ENCODE peak calls at places on chromosomes 7 and 10, in seven cellular contexts. T, N, B, D, O, L and J are unnamed samples.

GRCh38 chr7:101608772-101609713 is 20.1 kb downstream of the MYL10 start:
- DNase-seq in T (no peak), N (no peak), B (no peak), D (no peak), O (no peak), L (no peak), J (peak)

GRCh38 chr7:45435846-45436245 is 138.3 kb upstream of the ADCY1 start:
- DNase-seq in T (peak), N (no peak), B (no peak), D (peak), O (no peak), L (no peak), J (no peak)

GRCh38 chr10:112235141-112235540 is 48.1 kb upstream of the TECTB start:
- DNase-seq in T (no peak), N (no peak), B (no peak), D (no peak), O (no peak), L (no peak), J (no peak)

GRCh38 chr10:73650537-73651331 is 5.1 kb downstream of the SYNPO2L start:
- DNase-seq in T (peak), N (no peak), B (no peak), D (peak), O (peak), L (no peak), J (no peak)

GRCh38 chr10:114256041-114256765 is 17.1 kb downstream of the VWA2 start:
- DNase-seq in T (no peak), N (no peak), B (no peak), D (no peak), O (no peak), L (no peak), J (no peak)

GRCh38 chr10:118799779-118800178 is 45.0 kb upstream of the CACUL1 start:
- DNase-seq in T (peak), N (peak), B (no peak), D (no peak), O (no peak), L (no peak), J (no peak)

GRCh38 chr7:74148491-74148890 is 25.7 kb upstream of the EIF4H start:
- DNase-seq in T (no peak), N (no peak), B (no peak), D (no peak), O (no peak), L (no peak), J (no peak)

GRCh38 chr10:97531401-97531985 is 32.8 kb downstream of the UBTD1 start:
- DNase-seq in T (peak), N (no peak), B (no peak), D (no peak), O (no peak), L (no peak), J (peak)

GRCh38 chr7:22677680-22678079 is 49.3 kb upstream of the IL6 start:
- DNase-seq in T (no peak), N (no peak), B (no peak), D (no peak), O (no peak), L (no peak), J (no peak)

GRCh38 chr7:7408001-7408770 is 127.5 kb downstream of the COL28A1 start:
- DNase-seq in T (no peak), N (no peak), B (no peak), D (no peak), O (no peak), L (no peak), J (no peak)

GRCh38 chr10:92241158-92241500 is 49.7 kb downstream of the CPEB3 start:
- DNase-seq in T (no peak), N (no peak), B (no peak), D (peak), O (no peak), L (no peak), J (peak)